ENCODE peak calls at places on chromosomes 1 and 21, in six cellular contexts. One of them, this sample, is unnamed.

GRCh38 chr1:34709547-34709946 is 45.3 kb upstream of the GJB5 start:
- DNase-seq in HL-60: no peak
- DNase-seq in H1: peak
- DNase-seq in IMR-90: no peak
- DNase-seq in heart right ventricle: no peak
- DNase-seq in transverse colon: no peak
- DNase-seq in this sample: no peak

GRCh38 chr1:54767526-54767925 is 3.2 kb upstream of the PARS2 start:
- DNase-seq in transverse colon: no peak
- DNase-seq in HL-60: no peak
- DNase-seq in H1: no peak
- DNase-seq in IMR-90: no peak
- DNase-seq in heart right ventricle: no peak
- DNase-seq in this sample: no peak

GRCh38 chr21:26795866-26796329 is 49.3 kb downstream of the ADAMTS1 start:
- DNase-seq in IMR-90: peak
- DNase-seq in heart right ventricle: no peak
- DNase-seq in HL-60: no peak
- DNase-seq in H1: no peak
- DNase-seq in transverse colon: peak
- DNase-seq in this sample: no peak

GRCh38 chr1:216531308-216532239 is 108.3 kb upstream of the USH2A start:
- DNase-seq in heart right ventricle: no peak
- DNase-seq in H1: no peak
- DNase-seq in HL-60: no peak
- DNase-seq in transverse colon: no peak
- DNase-seq in IMR-90: peak
- DNase-seq in this sample: no peak

GRCh38 chr1:6580119-6580587 is 359 bp downstream of the ZBTB48 start:
- DNase-seq in HL-60: peak
- DNase-seq in heart right ventricle: no peak
- DNase-seq in H1: no peak
- DNase-seq in IMR-90: no peak
- DNase-seq in transverse colon: no peak
- DNase-seq in this sample: no peak

GRCh38 chr1:30798389-30798951 is 40.9 kb upstream of the LAPTM5 start:
- DNase-seq in IMR-90: no peak
- DNase-seq in H1: no peak
- DNase-seq in heart right ventricle: peak
- DNase-seq in transverse colon: peak
- DNase-seq in HL-60: no peak
- DNase-seq in this sample: no peak

GRCh38 chr21:36690637-36691538 is 8.0 kb upstream of the SIM2 start:
- DNase-seq in transverse colon: no peak
- DNase-seq in heart right ventricle: no peak
- DNase-seq in IMR-90: peak
- DNase-seq in HL-60: no peak
- DNase-seq in H1: no peak
- DNase-seq in this sample: no peak

GRCh38 chr1:185720633-185721272 is 13.4 kb upstream of the HMCN1 start:
- DNase-seq in heart right ventricle: no peak
- DNase-seq in HL-60: no peak
- DNase-seq in H1: no peak
- DNase-seq in transverse colon: no peak
- DNase-seq in IMR-90: peak
- DNase-seq in this sample: no peak

GRCh38 chr1:42422672-42423236 is 33.1 kb downstream of the ZMYND12 start:
- DNase-seq in transverse colon: no peak
- DNase-seq in IMR-90: no peak
- DNase-seq in HL-60: no peak
- DNase-seq in heart right ventricle: peak
- DNase-seq in H1: no peak
- DNase-seq in this sample: no peak

GRCh38 chr1:57262472-57262871 is 161.4 kb downstream of the DAB1 start:
- DNase-seq in H1: no peak
- DNase-seq in IMR-90: no peak
- DNase-seq in HL-60: no peak
- DNase-seq in transverse colon: no peak
- DNase-seq in heart right ventricle: no peak
- DNase-seq in this sample: no peak

GRCh38 chr1:148383966-148384365 is 99.1 kb downstream of the PPIAL4G start:
- DNase-seq in HL-60: no peak
- DNase-seq in IMR-90: no peak
- DNase-seq in H1: no peak
- DNase-seq in heart right ventricle: no peak
- DNase-seq in transverse colon: no peak
- DNase-seq in this sample: no peak
- TF ChIP-seq CTCF in HL-60: no peak
- TF ChIP-seq CTCF in IMR-90: no peak
- TF ChIP-seq CTCF in H1: no peak
- TF ChIP-seq CTCF in heart right ventricle: no peak
- TF ChIP-seq CTCF in transverse colon: no peak
- TF ChIP-seq CTCF in this sample: no peak

GRCh38 chr1:109569323-109569722 is 20.9 kb downstream of the GNAI3 start:
- DNase-seq in H1: no peak
- DNase-seq in HL-60: no peak
- DNase-seq in transverse colon: no peak
- DNase-seq in IMR-90: no peak
- DNase-seq in heart right ventricle: no peak
- DNase-seq in this sample: no peak

GRCh38 chr1:109579044-109579443 is 30.6 kb downstream of the GNAI3 start:
- DNase-seq in IMR-90: peak
- DNase-seq in H1: no peak
- DNase-seq in transverse colon: no peak
- DNase-seq in heart right ventricle: no peak
- DNase-seq in HL-60: no peak
- DNase-seq in this sample: no peak

GRCh38 chr1:109579496-109579895 is 31.1 kb downstream of the GNAI3 start:
- DNase-seq in HL-60: no peak
- DNase-seq in IMR-90: peak
- DNase-seq in H1: no peak
- DNase-seq in heart right ventricle: no peak
- DNase-seq in transverse colon: no peak
- DNase-seq in this sample: no peak

GRCh38 chr1:109570414-109570813 is 22.0 kb downstream of the GNAI3 start:
- DNase-seq in HL-60: no peak
- DNase-seq in IMR-90: peak
- DNase-seq in transverse colon: no peak
- DNase-seq in H1: no peak
- DNase-seq in heart right ventricle: no peak
- DNase-seq in this sample: no peak

DNA sequence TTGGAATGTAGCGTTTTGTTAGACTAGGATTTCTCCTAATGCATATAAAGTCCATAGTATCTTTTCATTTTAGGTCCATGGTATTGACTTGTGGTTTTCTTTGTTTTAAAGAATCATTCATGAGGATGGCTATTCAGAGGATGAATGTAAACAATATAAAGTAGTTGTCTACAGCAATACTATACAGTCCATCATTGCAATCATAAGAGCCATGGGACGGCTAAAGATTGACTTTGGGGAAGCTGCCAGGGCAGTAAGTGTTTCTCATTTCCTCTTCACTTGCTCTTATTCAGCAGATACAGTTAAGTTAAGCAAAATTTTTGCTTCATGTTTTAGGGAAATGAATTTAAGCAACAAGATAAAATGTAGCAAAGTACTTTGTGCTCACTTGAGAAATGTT is 25.4 kb downstream of the GNAI3 start:
- DNase-seq in heart right ventricle: no peak
- DNase-seq in transverse colon: no peak
- DNase-seq in H1: no peak
- DNase-seq in IMR-90: peak
- DNase-seq in HL-60: peak
- DNase-seq in this sample: no peak
- H3K4me3 ChIP-seq in heart right ventricle: no peak
- H3K4me3 ChIP-seq in transverse colon: no peak
- H3K4me3 ChIP-seq in H1: no peak
- H3K4me3 ChIP-seq in IMR-90: no peak
- H3K4me3 ChIP-seq in HL-60: no peak
- H3K4me3 ChIP-seq in this sample: no peak

DNA sequence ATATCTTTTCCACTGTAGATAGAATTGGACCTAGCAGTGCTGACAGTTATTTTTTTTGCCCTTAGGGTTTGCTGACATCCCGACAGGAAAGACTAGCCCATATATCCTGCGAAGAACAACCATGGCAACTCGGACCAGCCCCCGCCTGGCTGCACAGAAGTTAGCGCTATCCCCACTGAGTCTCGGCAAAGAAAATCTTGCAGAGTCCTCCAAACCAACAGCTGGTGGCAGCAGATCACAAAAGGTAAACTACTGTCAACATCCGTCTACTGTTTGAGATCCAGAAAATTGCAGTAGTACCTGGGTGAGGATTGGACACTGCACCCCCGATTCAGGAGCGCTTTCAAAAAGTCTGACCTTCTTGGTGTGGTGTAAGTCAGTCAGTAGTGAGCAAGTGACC is 55.8 kb downstream of the CENPF start:
- DNase-seq in heart right ventricle: no peak
- DNase-seq in transverse colon: no peak
- DNase-seq in H1: no peak
- DNase-seq in HL-60: no peak
- DNase-seq in IMR-90: peak
- DNase-seq in this sample: no peak
- TF ChIP-seq CTCF in heart right ventricle: no peak
- TF ChIP-seq CTCF in transverse colon: no peak
- TF ChIP-seq CTCF in H1: peak
- TF ChIP-seq CTCF in HL-60: no peak
- TF ChIP-seq CTCF in IMR-90: peak
- TF ChIP-seq CTCF in this sample: no peak

GRCh38 chr21:45289134-45289533 is 1.4 kb upstream of the POFUT2 start:
- DNase-seq in heart right ventricle: no peak
- DNase-seq in HL-60: no peak
- DNase-seq in H1: no peak
- DNase-seq in transverse colon: no peak
- DNase-seq in IMR-90: no peak
- DNase-seq in this sample: no peak

GRCh38 chr21:45289655-45290515 is 2.2 kb upstream of the POFUT2 start:
- DNase-seq in IMR-90: peak
- DNase-seq in heart right ventricle: no peak
- DNase-seq in H1: peak
- DNase-seq in HL-60: no peak
- DNase-seq in transverse colon: no peak
- DNase-seq in this sample: no peak

GRCh38 chr21:45286671-45287437 is 841 bp downstream of the POFUT2 start:
- DNase-seq in H1: peak
- DNase-seq in IMR-90: peak
- DNase-seq in HL-60: no peak
- DNase-seq in transverse colon: peak
- DNase-seq in heart right ventricle: no peak
- DNase-seq in this sample: no peak

GRCh38 chr21:45288441-45288841 is 746 bp upstream of the POFUT2 start:
- DNase-seq in H1: no peak
- DNase-seq in IMR-90: no peak
- DNase-seq in HL-60: no peak
- DNase-seq in heart right ventricle: no peak
- DNase-seq in transverse colon: peak
- DNase-seq in this sample: no peak

DNA sequence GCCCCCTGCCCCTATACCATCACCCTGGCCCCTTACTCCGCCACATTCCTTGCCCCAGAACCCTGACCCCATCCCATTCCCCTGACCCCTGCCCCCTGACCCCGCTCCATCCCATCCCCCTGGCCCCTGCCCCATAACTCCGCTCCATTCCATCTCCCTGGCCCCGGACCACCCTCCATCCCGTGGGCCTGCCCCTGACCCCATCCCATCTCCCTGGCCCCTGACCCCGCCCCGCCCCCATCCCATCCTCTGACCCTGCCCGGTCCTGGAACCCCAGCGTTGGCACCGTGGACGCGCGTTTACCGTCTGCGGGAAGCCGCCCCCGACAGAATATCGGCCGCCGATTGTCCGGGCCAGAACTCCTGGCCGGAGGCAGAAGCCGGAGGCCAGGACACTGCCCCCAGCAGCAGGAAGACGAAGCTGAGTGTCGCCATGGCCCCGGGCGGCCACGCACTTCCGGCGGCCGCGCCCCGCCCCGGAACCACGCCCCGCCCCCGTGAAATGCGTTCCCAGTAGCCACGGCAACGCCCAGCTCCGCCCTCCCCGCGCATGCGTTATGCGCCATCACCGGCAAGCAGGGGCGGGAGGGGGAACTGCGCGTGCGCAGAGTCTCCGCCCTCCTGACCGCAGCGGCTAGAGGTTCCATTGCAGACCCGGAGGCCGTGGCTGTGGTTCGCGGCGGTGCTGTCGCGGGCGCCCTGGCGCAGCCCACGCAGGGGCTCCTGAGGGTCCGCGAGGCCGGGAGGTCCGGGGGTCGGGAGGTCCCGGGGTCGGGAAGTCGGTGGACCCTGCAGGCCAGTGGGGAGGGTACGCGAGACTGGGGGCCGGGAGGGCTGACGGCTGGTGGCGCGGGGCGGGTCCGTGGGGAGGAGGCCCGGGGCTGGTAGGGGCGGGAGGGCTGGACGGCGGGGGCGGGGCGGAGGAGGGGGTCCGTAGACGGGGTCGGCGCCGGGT is at the start of gene POFUT2:
- DNase-seq in heart right ventricle: peak
- DNase-seq in IMR-90: peak
- DNase-seq in HL-60: peak
- DNase-seq in transverse colon: peak
- DNase-seq in H1: peak
- DNase-seq in this sample: peak
- H3K4me3 ChIP-seq in heart right ventricle: peak
- H3K4me3 ChIP-seq in IMR-90: peak
- H3K4me3 ChIP-seq in HL-60: peak
- H3K4me3 ChIP-seq in transverse colon: peak
- H3K4me3 ChIP-seq in H1: peak
- H3K4me3 ChIP-seq in this sample: peak

DNA sequence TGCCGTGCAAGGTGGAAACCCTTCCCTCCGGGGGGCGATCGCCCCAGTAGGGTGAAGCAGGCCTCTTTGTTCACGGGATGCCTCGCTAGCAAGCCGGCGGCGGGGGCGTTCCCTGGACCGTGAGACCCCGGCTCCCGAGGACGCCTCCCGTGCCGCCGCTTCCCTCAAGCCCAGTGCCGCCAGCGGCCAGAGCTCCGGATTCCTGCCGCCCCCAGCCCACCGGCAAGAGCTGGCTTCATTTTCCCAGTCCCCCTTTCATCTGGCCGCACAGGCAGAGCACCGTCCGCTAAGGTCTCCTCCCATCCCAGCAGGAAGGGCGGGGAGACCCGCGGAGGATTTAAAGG is 16.3 kb downstream of the IER5 start:
- DNase-seq in heart right ventricle: no peak
- DNase-seq in IMR-90: no peak
- DNase-seq in H1: no peak
- DNase-seq in HL-60: no peak
- DNase-seq in transverse colon: peak
- DNase-seq in this sample: no peak
- TF ChIP-seq CTCF in heart right ventricle: no peak
- TF ChIP-seq CTCF in IMR-90: no peak
- TF ChIP-seq CTCF in H1: no peak
- TF ChIP-seq CTCF in HL-60: no peak
- TF ChIP-seq CTCF in transverse colon: no peak
- TF ChIP-seq CTCF in this sample: no peak

GRCh38 chr1:201481761-201482493 is 12.9 kb upstream of the PHLDA3 start:
- DNase-seq in HL-60: peak
- DNase-seq in transverse colon: peak
- DNase-seq in heart right ventricle: peak
- DNase-seq in IMR-90: peak
- DNase-seq in H1: peak
- DNase-seq in this sample: peak
- H3K4me3 ChIP-seq in HL-60: no peak
- H3K4me3 ChIP-seq in transverse colon: no peak
- H3K4me3 ChIP-seq in heart right ventricle: no peak
- H3K4me3 ChIP-seq in IMR-90: no peak
- H3K4me3 ChIP-seq in H1: peak
- H3K4me3 ChIP-seq in this sample: peak

This sample was measured in GM12864.